ENCODE peak calls at places on chromosomes 6 and 20, in ten cellular contexts. S, E, Z, F, N, V, M, D, W and C are unnamed samples.

GRCh38 chr20:42492998-42493397 is 696.7 kb downstream of the PTPRT start:
- DNase-seq in S (no peak), E (no peak), Z (no peak), F (no peak), N (no peak), V (no peak), M (no peak), D (no peak), W (no peak), C (no peak)

GRCh38 chr20:47456952-47457724 is 44.5 kb upstream of the NCOA3 start:
- DNase-seq in S (no peak), E (no peak), Z (no peak), F (peak), N (no peak), V (peak), M (no peak), D (peak), W (no peak), C (peak)

GRCh38 chr6:132751306-132751705 is 6.4 kb downstream of the VNN2 start:
- DNase-seq in S (no peak), E (no peak), Z (no peak), F (no peak), N (peak), V (no peak), M (no peak), D (no peak), W (no peak), C (no peak)

GRCh38 chr6:149235130-149235561 is 82.4 kb upstream of the TAB2 start:
- DNase-seq in S (no peak), E (no peak), Z (peak), F (no peak), N (peak), V (peak), M (no peak), D (peak), W (no peak), C (peak)

GRCh38 chr6:7566031-7566556 is 23.9 kb upstream of the SNRNP48 start:
- DNase-seq in S (no peak), E (no peak), Z (no peak), F (no peak), N (no peak), V (no peak), M (no peak), D (no peak), W (no peak), C (no peak)

GRCh38 chr6:33592595-33593413 is 12.7 kb upstream of the BAK1 start:
- DNase-seq in S (no peak), E (peak), Z (no peak), F (peak), N (peak), V (no peak), M (peak), D (no peak), W (no peak), C (no peak)

GRCh38 chr6:142850653-142851434 is 94.1 kb downstream of the HIVEP2 start:
- DNase-seq in S (no peak), E (no peak), Z (no peak), F (peak), N (no peak), V (peak), M (no peak), D (no peak), W (peak), C (peak)

GRCh38 chr20:10074513-10074912 is 39.7 kb downstream of the ANKEF1 start:
- DNase-seq in S (no peak), E (no peak), Z (peak), F (peak), N (no peak), V (peak), M (no peak), D (peak), W (no peak), C (peak)

GRCh38 chr20:46941404-46941803 is 46.8 kb downstream of the EYA2 start:
- DNase-seq in S (no peak), E (no peak), Z (no peak), F (no peak), N (no peak), V (no peak), M (no peak), D (no peak), W (no peak), C (no peak)

GRCh38 chr6:39166189-39166917 is 51.4 kb upstream of the SAYSD1 start:
- DNase-seq in S (peak), E (peak), Z (peak), F (peak), N (peak), V (peak), M (peak), D (peak), W (peak), C (peak)

GRCh38 chr6:164502838-164503237 is 806.6 kb downstream of the C6orf118 start:
- DNase-seq in S (no peak), E (no peak), Z (no peak), F (no peak), N (no peak), V (no peak), M (no peak), D (no peak), W (no peak), C (no peak)

GRCh38 chr20:35120012-35120701 is 27.0 kb downstream of the EDEM2 start:
- DNase-seq in S (no peak), E (no peak), Z (peak), F (no peak), N (peak), V (no peak), M (no peak), D (peak), W (no peak), C (peak)

GRCh38 chr6:170007468-170008240 is 256.2 kb downstream of the ERMARD start:
- DNase-seq in S (peak), E (no peak), Z (no peak), F (no peak), N (no peak), V (no peak), M (no peak), D (no peak), W (no peak), C (no peak)

GRCh38 chr6:125224236-125224861 is 70.8 kb downstream of the TPD52L1 start:
- DNase-seq in S (no peak), E (no peak), Z (no peak), F (no peak), N (no peak), V (no peak), M (no peak), D (no peak), W (no peak), C (peak)

GRCh38 chr6:44176935-44177509 is 18.4 kb downstream of the CAPN11 start:
- DNase-seq in S (no peak), E (no peak), Z (no peak), F (no peak), N (peak), V (no peak), M (peak), D (no peak), W (no peak), C (no peak)

GRCh38 chr6:148414836-148415235 is 72.2 kb downstream of the SASH1 start:
- DNase-seq in S (no peak), E (no peak), Z (no peak), F (peak), N (no peak), V (peak), M (no peak), D (no peak), W (no peak), C (peak)

GRCh38 chr6:121956782-121957181 is 442.7 kb upstream of the HSF2 start:
- DNase-seq in S (no peak), E (no peak), Z (no peak), F (no peak), N (no peak), V (no peak), M (no peak), D (no peak), W (no peak), C (no peak)

GRCh38 chr6:118263929-118264486 is 284.1 kb upstream of the PLN start:
- DNase-seq in S (peak), E (no peak), Z (no peak), F (peak), N (peak), V (no peak), M (peak), D (no peak), W (no peak), C (peak)

GRCh38 chr6:129755787-129756186 is 45.8 kb upstream of the ARHGAP18 start:
- DNase-seq in S (no peak), E (no peak), Z (no peak), F (no peak), N (no peak), V (no peak), M (no peak), D (no peak), W (no peak), C (no peak)

GRCh38 chr6:36224918-36225461 is 28.4 kb downstream of the BRPF3 start:
- DNase-seq in S (no peak), E (no peak), Z (no peak), F (peak), N (no peak), V (peak), M (no peak), D (no peak), W (no peak), C (no peak)

GRCh38 chr6:139443226-139444112 is 69.0 kb upstream of the CITED2 start:
- DNase-seq in S (no peak), E (no peak), Z (no peak), F (no peak), N (no peak), V (no peak), M (no peak), D (no peak), W (no peak), C (peak)

GRCh38 chr6:101605874-101606273 is 212.4 kb downstream of the GRIK2 start:
- DNase-seq in S (no peak), E (no peak), Z (no peak), F (no peak), N (no peak), V (peak), M (no peak), D (peak), W (no peak), C (no peak)

GRCh38 chr6:73873081-73873480 is 177.1 kb downstream of the CD109 start:
- DNase-seq in S (no peak), E (no peak), Z (no peak), F (no peak), N (no peak), V (no peak), M (no peak), D (no peak), W (no peak), C (peak)

GRCh38 chr6:53526000-53526399 is 18.9 kb downstream of the GCLC start:
- DNase-seq in S (no peak), E (no peak), Z (no peak), F (no peak), N (no peak), V (peak), M (no peak), D (no peak), W (no peak), C (no peak)

GRCh38 chr6:97819680-97820079 is 536.7 kb upstream of the MMS22L start:
- DNase-seq in S (peak), E (no peak), Z (no peak), F (no peak), N (no peak), V (no peak), M (no peak), D (no peak), W (no peak), C (no peak)

GRCh38 chr6:28078050-28078449 is 2.3 kb upstream of the ZNF165 start:
- DNase-seq in S (no peak), E (no peak), Z (no peak), F (no peak), N (no peak), V (no peak), M (no peak), D (no peak), W (no peak), C (no peak)

GRCh38 chr6:20211941-20212391 is 303 bp downstream of the MBOAT1 start:
- DNase-seq in S (no peak), E (no peak), Z (no peak), F (no peak), N (no peak), V (no peak), M (no peak), D (peak), W (no peak), C (no peak)

GRCh38 chr6:152309648-152310047 is 327.5 kb downstream of the SYNE1 start:
- DNase-seq in S (no peak), E (no peak), Z (no peak), F (no peak), N (no peak), V (peak), M (peak), D (no peak), W (peak), C (peak)

GRCh38 chr6:149586149-149586548 is 20.0 kb downstream of the GINM1 start:
- DNase-seq in S (no peak), E (no peak), Z (no peak), F (no peak), N (no peak), V (no peak), M (no peak), D (no peak), W (no peak), C (no peak)

GRCh38 chr20:62897666-62898065 is 28.6 kb downstream of the DIDO1 start:
- DNase-seq in S (no peak), E (no peak), Z (peak), F (no peak), N (no peak), V (no peak), M (peak), D (no peak), W (no peak), C (no peak)

GRCh38 chr6:129644567-129645015 is 65.4 kb downstream of the ARHGAP18 start:
- DNase-seq in S (no peak), E (no peak), Z (no peak), F (no peak), N (no peak), V (peak), M (no peak), D (no peak), W (no peak), C (peak)